ENCODE peak calls at places on chromosomes 3 and 15, in five cellular contexts. K, Q, X, C and T are unnamed samples.
A peak's percentile ranks its signal among the peaks of the same experiment; 100 is the strongest.

GRCh38 chr15:54772663-54773062 is 424.1 kb downstream of the RSL24D1 start:
- DNase-seq in K (no peak), X (no peak), C (no peak), Q (no peak), T (peak; percentile 39)

GRCh38 chr3:174810256-174810655 is 48.9 kb upstream of the NAALADL2 start:
- DNase-seq in K (no peak), X (no peak), C (no peak), Q (no peak), T (peak; percentile 1)

GRCh38 chr3:160196511-160197104 is 28.6 kb upstream of the C3orf80 start:
- DNase-seq in C (no peak), K (peak; percentile 53), X (peak; percentile 87), Q (no peak), T (no peak)

GRCh38 chr3:38121451-38121831 is 15.5 kb downstream of the ACAA1 start:
- DNase-seq in X (no peak), Q (no peak), C (no peak), K (peak; percentile 35), T (no peak)

GRCh38 chr3:100042144-100042543 is 72.2 kb downstream of the FILIP1L start:
- DNase-seq in Q (no peak), C (no peak), X (no peak), K (no peak), T (no peak)

GRCh38 chr15:67902579-67902979 is 62.7 kb upstream of the RNU6-1 start:
- DNase-seq in X (no peak), K (no peak), C (no peak), Q (no peak), T (no peak)

GRCh38 chr3:128854382-128854939 is 25.0 kb upstream of the ACAD9 start:
- DNase-seq in X (no peak), Q (no peak), K (no peak), C (no peak), T (peak; percentile 83)

GRCh38 chr3:37762698-37763097 is 99.0 kb upstream of the CTDSPL start:
- DNase-seq in C (no peak), Q (no peak), X (no peak), K (peak; percentile 35), T (no peak)

GRCh38 chr15:68412218-68412617 is 19.7 kb downstream of the ITGA11 start:
- DNase-seq in Q (no peak), C (no peak), X (peak; percentile 9), K (no peak), T (no peak)

GRCh38 chr3:50163572-50163971 is 8.4 kb downstream of the SEMA3F start:
- DNase-seq in C (no peak), K (no peak), Q (no peak), X (no peak), T (no peak)

GRCh38 chr3:79032686-79033318 is 735.0 kb downstream of the ROBO1 start:
- DNase-seq in K (no peak), Q (peak; percentile 22), C (no peak), X (no peak), T (peak; percentile 49)

GRCh38 chr15:65032823-65033537 is 3.5 kb upstream of the MTFMT start:
- DNase-seq in Q (peak; percentile 77), K (peak; percentile 70), C (no peak), X (no peak), T (peak; percentile 87)

GRCh38 chr3:45479627-45480026 is 91.3 kb downstream of the LARS2 start:
- DNase-seq in X (no peak), Q (no peak), C (no peak), K (no peak), T (no peak)

GRCh38 chr15:70132148-70132547 is 34.4 kb upstream of the TLE3 start:
- DNase-seq in K (no peak), X (no peak), C (no peak), Q (no peak), T (no peak)

GRCh38 chr3:12954891-12955650 is 113.7 kb upstream of the RPL32 start:
- DNase-seq in C (no peak), Q (no peak), K (peak; percentile 91), X (peak; percentile 81), T (no peak)

GRCh38 chr3:13296662-13297061 is 123.5 kb downstream of the NUP210 start:
- DNase-seq in C (peak; percentile 4), Q (peak; percentile 49), X (no peak), K (no peak), T (peak; percentile 99)

GRCh38 chr3:183161552-183162345 is 785 bp downstream of the LAMP3 start:
- DNase-seq in C (no peak), K (no peak), X (no peak), Q (no peak), T (peak; percentile 87)

GRCh38 chr3:27723803-27724458 is 1.8 kb upstream of the EOMES start:
- DNase-seq in C (no peak), X (no peak), Q (no peak), K (no peak), T (no peak)

GRCh38 chr3:186128158-186128557 is 19.3 kb upstream of the ETV5 start:
- DNase-seq in K (no peak), X (no peak), C (no peak), Q (no peak), T (no peak)

GRCh38 chr15:34001536-34001935 is 33.2 kb downstream of the CHRM5 start:
- DNase-seq in X (no peak), K (no peak), Q (no peak), C (no peak), T (no peak)

GRCh38 chr3:89713196-89713595 is 605.8 kb downstream of the EPHA3 start:
- DNase-seq in Q (no peak), K (no peak), C (no peak), X (no peak), T (no peak)

GRCh38 chr15:81014446-81015093 is 13.8 kb downstream of the TLNRD1 start:
- DNase-seq in Q (no peak), K (no peak), C (no peak), X (no peak), T (no peak)

GRCh38 chr3:127796751-127797150 is 25.6 kb downstream of the MGLL start:
- DNase-seq in Q (no peak), C (no peak), X (no peak), K (no peak), T (no peak)

GRCh38 chr3:128726691-128727031 is 678 bp downstream of the RAB7A start:
- DNase-seq in Q (peak; percentile 15), X (peak; percentile 79), C (no peak), K (peak; percentile 60), T (peak; percentile 28)

GRCh38 chr15:81666828-81667227 is 292.8 kb upstream of the TMC3 start:
- DNase-seq in C (no peak), Q (no peak), X (no peak), K (no peak), T (no peak)

GRCh38 chr3:52120576-52121458 is 33.4 kb downstream of the POC1A start:
- DNase-seq in Q (no peak), K (no peak), C (no peak), X (no peak), T (no peak)

GRCh38 chr3:157918402-157918801 is 187.8 kb downstream of the SHOX2 start:
- DNase-seq in Q (no peak), K (no peak), C (no peak), X (no peak), T (no peak)

GRCh38 chr3:188670446-188670845 is 501.3 kb upstream of the TPRG1 start:
- DNase-seq in X (no peak), Q (no peak), K (no peak), C (no peak), T (peak; percentile 79)

GRCh38 chr3:126530171-126531050 is 6.5 kb downstream of the CHST13 start:
- DNase-seq in K (peak; percentile 67), X (no peak), Q (no peak), C (no peak), T (peak; percentile 94)

GRCh38 chr15:82045179-82045891 is 483 bp downstream of the MEX3B start:
- DNase-seq in X (peak; percentile 65), Q (peak; percentile 55), K (peak; percentile 69), C (peak; percentile 34), T (no peak)

GRCh38 chr15:80323285-80323684 is 71.3 kb upstream of the CTXND1 start:
- DNase-seq in Q (no peak), X (no peak), C (no peak), K (no peak), T (no peak)